ENCODE peak calls at places on chromosome 16, in eight cellular contexts. I is HCT116, D is K562, E is GM12878, P is GM23338, W is SK-N-SH, B is HepG2, S is A549. C is an unnamed sample.

GRCh38 chr16:68033101-68033500 is 10.0 kb downstream of the DUS2 start:
- DNase-seq in I (no peak), D (no peak), E (no peak), P (no peak), W (no peak), B (no peak), S (no peak), C (no peak)

GRCh38 chr16:9155876-9156275 is 64.4 kb downstream of the HAPSTR1 start:
- DNase-seq in I (no peak), D (no peak), E (no peak), P (peak; percentile 44), W (no peak), B (no peak), S (no peak), C (no peak)

GRCh38 chr16:49461517-49461951 is 87.9 kb downstream of the C16orf78 start:
- DNase-seq in I (no peak), D (no peak), E (no peak), P (no peak), W (no peak), B (no peak), S (no peak), C (no peak)

GRCh38 chr16:11916524-11917285 is 949 bp upstream of the GSPT1 start:
- DNase-seq in I (no peak), D (peak; percentile 42), E (no peak), P (no peak), W (no peak), B (peak; percentile 99), S (peak; percentile 78), C (peak; percentile 69)

GRCh38 chr16:65415460-65415859 is 293.6 kb upstream of the CDH11 start:
- DNase-seq in I (no peak), D (no peak), E (no peak), P (no peak), W (no peak), B (no peak), S (no peak), C (no peak)

GRCh38 chr16:84603115-84603816 is 14.6 kb downstream of the COTL1 start:
- DNase-seq in I (peak; percentile 55), D (peak; percentile 46), E (no peak), P (no peak), W (no peak), B (no peak), S (peak; percentile 84), C (peak; percentile 82)

GRCh38 chr16:14284930-14285541 is 213.9 kb downstream of the MRTFB start:
- DNase-seq in I (peak; percentile 63), D (no peak), E (no peak), P (peak; percentile 73), W (no peak), B (peak; percentile 65), S (peak; percentile 55), C (peak; percentile 74)

GRCh38 chr16:4922721-4923342 is 14.1 kb downstream of the PPL start:
- DNase-seq in I (no peak), D (no peak), E (no peak), P (no peak), W (no peak), B (no peak), S (no peak), C (no peak)

GRCh38 chr16:11687606-11688519 is 19.6 kb downstream of the SNN start:
- DNase-seq in I (no peak), D (no peak), E (no peak), P (no peak), W (no peak), B (no peak), S (no peak), C (no peak)

GRCh38 chr16:4317471-4318170 is 1.8 kb downstream of the GLIS2 start:
- DNase-seq in I (no peak), D (no peak), E (no peak), P (peak; percentile 17), W (no peak), B (no peak), S (no peak), C (no peak)

GRCh38 chr16:66166451-66166850 is 200.0 kb upstream of the CDH5 start:
- DNase-seq in I (no peak), D (no peak), E (no peak), P (no peak), W (no peak), B (peak; percentile 18), S (no peak), C (no peak)

GRCh38 chr16:50616386-50616785 is 64.7 kb downstream of the SNX20 start:
- DNase-seq in I (no peak), D (no peak), E (no peak), P (no peak), W (no peak), B (no peak), S (no peak), C (no peak)

GRCh38 chr16:65418435-65418834 is 296.6 kb upstream of the CDH11 start:
- DNase-seq in I (no peak), D (no peak), E (no peak), P (no peak), W (no peak), B (no peak), S (no peak), C (no peak)

GRCh38 chr16:77297996-77298637 is 98.9 kb downstream of the SYCE1L start:
- DNase-seq in I (no peak), D (no peak), E (no peak), P (no peak), W (no peak), B (no peak), S (no peak), C (no peak)

GRCh38 chr16:77295896-77296295 is 96.7 kb downstream of the SYCE1L start:
- DNase-seq in I (no peak), D (no peak), E (no peak), P (no peak), W (no peak), B (no peak), S (no peak), C (no peak)

GRCh38 chr16:77299395-77299794 is 100.2 kb downstream of the SYCE1L start:
- DNase-seq in I (no peak), D (no peak), E (peak; percentile 17), P (no peak), W (no peak), B (no peak), S (no peak), C (no peak)

GRCh38 chr16:77300232-77300631 is 101.0 kb downstream of the SYCE1L start:
- DNase-seq in I (no peak), D (no peak), E (no peak), P (no peak), W (no peak), B (no peak), S (no peak), C (no peak)

DNA sequence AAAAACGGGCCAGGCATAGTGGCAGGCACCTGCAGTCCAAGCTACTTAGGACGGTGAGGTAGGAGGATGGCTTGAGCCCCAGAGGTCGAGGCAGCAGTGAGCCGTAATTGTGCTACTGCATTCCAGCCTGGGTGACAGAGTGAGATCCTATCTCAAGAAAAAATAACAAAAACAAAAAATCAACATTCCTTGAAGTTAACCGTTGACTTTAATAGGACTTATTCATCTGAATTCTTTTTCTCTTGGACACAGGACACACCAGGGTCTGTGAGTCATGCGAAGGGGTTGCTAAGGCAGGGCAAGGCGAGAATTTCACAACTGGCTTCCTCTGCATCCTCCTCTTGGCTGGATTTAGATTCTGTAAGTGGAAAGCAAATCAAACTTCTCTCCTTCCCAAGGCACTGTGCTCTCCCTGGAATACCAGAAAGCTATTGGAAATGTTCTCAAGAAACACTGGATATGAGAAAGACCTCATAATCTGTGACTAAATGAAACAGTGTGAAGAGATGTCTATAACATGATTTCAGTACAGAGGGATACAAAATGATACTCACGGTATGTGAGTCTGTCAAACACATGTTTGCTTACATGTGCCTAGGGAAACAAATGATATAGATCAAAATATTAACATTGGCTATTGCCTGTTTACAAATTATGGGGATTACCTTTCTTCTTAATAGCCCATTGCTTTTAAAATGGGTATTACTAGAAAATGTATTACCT is 99.6 kb downstream of the SYCE1L start:
- DNase-seq in I (no peak), D (no peak), E (no peak), P (no peak), W (no peak), B (no peak), S (peak; percentile 52), C (peak; percentile 87)
- H3K4me1 ChIP-seq in I (no peaks in the 10 kb centered on the region), D (no peaks in the 10 kb centered on the region), E (no peaks in the 10 kb centered on the region), P (no peaks in the 10 kb centered on the region), W (peaks cover 12% of the 10 kb centered on the region), B (no peaks in the 10 kb centered on the region), S (peaks cover 72% of the 10 kb centered on the region), C (peaks cover 27% of the 10 kb centered on the region)

DNA sequence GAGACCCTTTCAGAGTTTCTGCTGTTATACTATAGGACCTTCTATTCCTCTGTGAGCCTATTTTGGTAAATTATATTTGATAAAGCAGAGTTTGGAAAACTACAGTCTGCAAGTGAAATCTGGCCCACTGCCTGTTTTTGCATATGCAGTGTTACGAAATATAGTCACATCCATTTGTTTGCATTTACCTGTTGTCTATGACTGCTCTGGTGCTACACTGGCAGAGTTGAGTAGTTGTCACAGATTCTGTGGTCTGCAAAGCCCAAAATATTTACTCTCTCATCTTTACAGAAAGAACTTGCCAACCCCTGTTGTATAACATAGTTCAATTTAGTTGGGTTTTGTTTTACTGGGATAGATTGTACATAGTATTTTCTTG is 42.3 kb downstream of the TNRC6A start:
- DNase-seq in I (no peak), D (no peak), E (no peak), P (no peak), W (no peak), B (peak; percentile 50), S (no peak), C (no peak)
- H3K27ac ChIP-seq in I (no peak overlapping the region), D (no peak overlapping the region), E (no peak overlapping the region), P (no peak overlapping the region), W (no peak overlapping the region), B (no peak overlapping the region), S (no peak overlapping the region), C (no peak overlapping the region)

DNA sequence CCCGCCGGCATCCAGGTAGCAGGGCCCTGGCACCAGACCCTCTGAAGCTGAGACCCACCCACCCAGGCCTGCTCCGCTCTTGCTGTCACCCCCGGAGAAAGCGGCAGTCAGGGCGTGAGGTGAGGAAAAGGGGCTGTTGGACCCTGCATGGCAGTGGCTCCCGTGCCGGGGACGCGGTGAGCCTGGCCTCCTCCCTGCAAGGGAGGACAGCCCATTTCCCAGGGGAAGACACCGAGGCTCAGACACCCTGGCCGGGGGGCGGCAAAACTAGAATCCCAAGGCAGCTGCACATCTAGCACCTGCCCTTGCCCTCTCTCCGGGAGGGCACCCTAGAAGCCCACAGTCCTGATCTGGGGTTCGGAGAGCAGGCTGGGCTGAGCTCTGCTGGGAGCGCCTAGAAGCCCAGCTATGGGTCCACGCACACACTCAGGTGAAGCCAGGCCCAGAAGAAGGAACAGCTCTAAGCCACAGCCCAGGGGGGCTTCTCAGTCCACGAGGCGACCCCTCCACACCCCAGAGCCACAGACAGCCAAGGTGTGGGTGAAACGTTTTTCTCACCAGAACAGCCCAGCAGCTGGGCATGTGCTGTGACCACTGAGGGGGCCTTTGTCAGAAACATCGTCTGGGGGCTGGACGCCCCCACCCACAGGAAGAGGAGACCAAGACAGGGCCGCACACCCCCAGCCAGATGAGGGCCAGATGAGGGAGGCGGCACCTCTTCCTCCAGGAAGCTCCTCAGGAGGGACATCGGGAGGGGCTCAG is 22.4 kb downstream of the SLC7A5 start:
- DNase-seq in I (no peak), D (no peak), E (no peak), P (no peak), W (no peak), B (no peak), S (no peak), C (no peak)
- TF ChIP-seq REST in I (no peak), D (no peak), E (no peak), P (no peak), W (no peak), B (no peak), S (no peak), C (no peak)

DNA sequence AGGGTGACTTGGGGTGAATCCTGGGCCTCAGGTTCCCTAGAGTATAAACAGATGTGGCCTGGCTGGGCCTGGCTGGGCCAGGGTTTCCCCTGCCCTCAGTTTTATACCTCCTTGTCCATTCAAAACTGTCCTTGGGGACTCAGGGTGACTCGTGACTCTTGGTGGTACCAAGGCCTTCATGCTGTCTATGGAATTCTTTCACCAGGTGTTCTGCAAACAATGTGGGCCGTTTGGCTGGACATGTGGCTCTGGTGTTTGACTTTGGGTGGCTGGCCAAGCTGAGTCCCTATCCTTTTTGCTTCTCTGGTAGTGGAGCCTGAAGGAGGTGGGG is 3.3 kb downstream of the GPT2 start:
- DNase-seq in I (no peak), D (no peak), E (no peak), P (no peak), W (no peak), B (peak; percentile 76), S (no peak), C (no peak)
- H3K4me1 ChIP-seq in I (peaks cover 8% of the 10 kb centered on the region), D (peaks cover 16% of the 10 kb centered on the region), E (peaks cover 18% of the 10 kb centered on the region), P (peaks cover 27% of the 10 kb centered on the region), W (peaks cover 11% of the 10 kb centered on the region), B (peaks cover 82% of the 10 kb centered on the region), S (peaks cover 18% of the 10 kb centered on the region), C (peaks cover 6% of the 10 kb centered on the region)

C was measured in Panc1.